ENCODE peak calls at places on chromosomes 11 and 22, in ten cellular contexts. B is iPS-NIHi11; G is EL; Y is activated naive CD4-positive, alpha-beta T cell treated with Interleukin-2 at 50 U/mL for 16 hours; P is upper lobe of left lung; U is hippocampal formation; R is CD14-positive monocyte; S is naive thymus-derived CD4-positive, alpha-beta T cell; W is fibroblast of villous mesenchyme; T is AG20443. X is an unnamed sample.

GRCh38 chr11:107157146-107157808 is 139.0 kb upstream of the GUCY1A2 start:
- DNase-seq in B (no peak), G (peak; percentile 27), Y (no peak), P (no peak), U (no peak), R (no peak), S (no peak), W (no peak), T (no peak), X (peak; percentile 64)

GRCh38 chr11:68934666-68935065 is 31.0 kb downstream of the IGHMBP2 start:
- DNase-seq in B (no peak), G (no peak), Y (no peak), P (peak; percentile 66), U (no peak), R (no peak), S (no peak), W (no peak), T (no peak), X (no peak)

GRCh38 chr11:102664001-102664752 is 39.0 kb upstream of the MMP20 start:
- DNase-seq in B (peak; percentile 14), G (peak; percentile 17), Y (peak; percentile 8), P (peak; percentile 10), U (no peak), R (no peak), S (no peak), W (no peak), T (no peak), X (peak; percentile 33)

GRCh38 chr11:75721852-75722668 is 4.4 kb downstream of the MOGAT2 start:
- DNase-seq in B (no peak), G (no peak), Y (no peak), P (peak; percentile 56), U (no peak), R (no peak), S (no peak), W (no peak), T (no peak), X (no peak)

GRCh38 chr11:76237041-76237649 is 30.8 kb upstream of the WNT11 start:
- DNase-seq in B (no peak), G (peak; percentile 39), Y (no peak), P (no peak), U (no peak), R (no peak), S (no peak), W (no peak), T (no peak), X (no peak)

GRCh38 chr11:14124345-14124744 is 161.8 kb downstream of the SPON1 start:
- DNase-seq in B (no peak), G (no peak), Y (no peak), P (no peak), U (no peak), R (no peak), S (no peak), W (peak; percentile 5), T (peak; percentile 22), X (no peak)

GRCh38 chr11:120126543-120126942 is 11.4 kb downstream of the TRIM29 start:
- DNase-seq in B (no peak), G (no peak), Y (no peak), P (no peak), U (no peak), R (no peak), S (no peak), W (no peak), T (no peak), X (no peak)

GRCh38 chr22:25536578-25536977 is 27.9 kb upstream of the GRK3 start:
- DNase-seq in B (no peak), G (no peak), Y (no peak), P (no peak), U (no peak), R (no peak), S (no peak), W (peak; percentile 57), T (peak; percentile 28), X (no peak)

GRCh38 chr11:61392991-61393595 is 706 bp downstream of the TMEM216 start:
- DNase-seq in B (peak; percentile 52), G (peak; percentile 40), Y (no peak), P (no peak), U (no peak), R (no peak), S (no peak), W (no peak), T (peak; percentile 47), X (peak; percentile 61)

GRCh38 chr22:32958021-32958420 is 100.2 kb downstream of the SYN3 start:
- DNase-seq in B (no peak), G (no peak), Y (no peak), P (no peak), U (no peak), R (no peak), S (no peak), W (no peak), T (no peak), X (no peak)

GRCh38 chr11:61815790-61816735 is 740 bp downstream of the FADS1 start:
- DNase-seq in B (peak; percentile 68), G (peak; percentile 91), Y (peak; percentile 63), P (peak; percentile 91), U (peak; percentile 70), R (peak; percentile 61), S (peak; percentile 67), W (peak; percentile 71), T (peak; percentile 73), X (peak; percentile 93)

GRCh38 chr22:20085651-20086050 is 5.6 kb downstream of the DGCR8 start:
- DNase-seq in B (no peak), G (no peak), Y (no peak), P (no peak), U (no peak), R (peak; percentile 10), S (no peak), W (no peak), T (no peak), X (no peak)

GRCh38 chr22:30890689-30891442 is 77.7 kb downstream of the MORC2 start:
- DNase-seq in B (peak; percentile 89), G (peak; percentile 25), Y (peak; percentile 28), P (no peak), U (no peak), R (no peak), S (peak; percentile 33), W (peak; percentile 8), T (peak; percentile 82), X (peak; percentile 57)

GRCh38 chr11:62108017-62108750 is 15.6 kb upstream of the INCENP start:
- DNase-seq in B (peak; percentile 65), G (peak; percentile 64), Y (peak; percentile 22), P (no peak), U (peak; percentile 15), R (no peak), S (no peak), W (peak; percentile 77), T (peak; percentile 51), X (peak; percentile 75)

GRCh38 chr11:6588018-6588417 is 15.4 kb downstream of the RRP8 start:
- DNase-seq in B (no peak), G (no peak), Y (no peak), P (no peak), U (no peak), R (no peak), S (no peak), W (no peak), T (no peak), X (no peak)

GRCh38 chr11:119618208-119618909 is 110.6 kb downstream of the NECTIN1 start:
- DNase-seq in B (no peak), G (peak; percentile 10), Y (no peak), P (no peak), U (peak; percentile 88), R (peak; percentile 84), S (no peak), W (no peak), T (no peak), X (peak; percentile 94)

GRCh38 chr11:126268361-126268707 is 361 bp downstream of the SRPRA start:
- DNase-seq in B (peak; percentile 74), G (no peak), Y (no peak), P (no peak), U (no peak), R (no peak), S (no peak), W (no peak), T (peak; percentile 65), X (no peak)

X was measured in mesendoderm.